ENCODE peak calls at places on chromosomes 16 and 17, in seven cellular contexts. V, S, E, F, J, K and Q are unnamed samples.

GRCh38 chr17:29241015-29241963 is 5.4 kb upstream of the CRYBA1 start:
- DNase-seq in J (peak), V (peak), S (no peak), K (no peak), F (peak), E (peak), Q (no peak)

GRCh38 chr16:28898266-28898665 is 20.0 kb downstream of the ATP2A1 start:
- DNase-seq in E (no peak), V (no peak), F (no peak), S (no peak), K (no peak), J (no peak), Q (no peak)

GRCh38 chr16:48559462-48560211 is 50.3 kb downstream of the N4BP1 start:
- DNase-seq in K (no peak), V (no peak), S (no peak), F (no peak), J (no peak), E (no peak), Q (no peak)

GRCh38 chr17:17028059-17028877 is 14.0 kb upstream of the MPRIP start:
- DNase-seq in J (peak), S (peak), K (no peak), V (no peak), F (peak), E (peak), Q (no peak)

GRCh38 chr17:43536236-43537088 is 9.7 kb downstream of the ETV4 start:
- DNase-seq in E (peak), V (no peak), K (no peak), J (peak), F (no peak), S (no peak), Q (no peak)

GRCh38 chr17:205817-206216 is 24.4 kb upstream of the DOC2B start:
- DNase-seq in J (no peak), F (no peak), K (no peak), S (peak), V (no peak), E (no peak), Q (no peak)

GRCh38 chr16:31427441-31428276 is 501 bp downstream of the COX6A2 start:
- DNase-seq in K (peak), E (no peak), V (no peak), J (peak), F (peak), S (peak), Q (peak)

GRCh38 chr16:80084614-80085013 is 456.2 kb upstream of the DYNLRB2 start:
- DNase-seq in K (no peak), S (peak), J (peak), V (no peak), E (peak), F (peak), Q (no peak)

GRCh38 chr16:72947379-72948237 is 100.3 kb downstream of the ZFHX3 start:
- DNase-seq in V (no peak), F (peak), K (no peak), E (no peak), J (no peak), S (no peak), Q (no peak)

GRCh38 chr17:13704333-13704732 is 102.6 kb upstream of the HS3ST3A1 start:
- DNase-seq in E (peak), S (no peak), J (peak), F (peak), V (no peak), K (no peak), Q (no peak)

GRCh38 chr16:83215417-83216001 is 588.7 kb downstream of the CDH13 start:
- DNase-seq in S (no peak), J (no peak), E (peak), F (peak), V (peak), K (peak), Q (peak)

GRCh38 chr16:86570542-86571196 is 4.0 kb downstream of the FOXC2 start:
- DNase-seq in E (peak), V (no peak), J (no peak), K (no peak), S (no peak), F (no peak), Q (no peak)

GRCh38 chr16:66894948-66895696 is 14.8 kb downstream of the PDP2 start:
- DNase-seq in S (peak), J (peak), K (peak), V (no peak), F (peak), E (peak), Q (peak)

GRCh38 chr16:24728891-24729242 is 584 bp upstream of the TNRC6A start:
- DNase-seq in F (no peak), J (no peak), K (no peak), S (no peak), E (no peak), V (no peak), Q (no peak)

GRCh38 chr17:77901476-77901875 is 57.0 kb upstream of the TNRC6C start:
- DNase-seq in V (no peak), J (no peak), F (no peak), K (no peak), E (no peak), S (peak), Q (no peak)

GRCh38 chr17:76540381-76541300 is 797 bp downstream of the PRCD start:
- DNase-seq in S (peak), V (peak), F (peak), K (peak), J (peak), E (peak), Q (peak)

GRCh38 chr17:30550512-30551273 is 73.5 kb downstream of the GOSR1 start:
- DNase-seq in S (no peak), F (no peak), K (peak), E (peak), V (no peak), J (peak), Q (no peak)

GRCh38 chr17:44970136-44970737 is 2.1 kb upstream of the C1QL1 start:
- DNase-seq in V (no peak), E (peak), S (peak), J (peak), K (no peak), F (peak), Q (no peak)

GRCh38 chr17:35890774-35891155 is 10.6 kb upstream of the CCL5 start:
- DNase-seq in V (no peak), J (no peak), K (peak), E (no peak), F (peak), S (no peak), Q (peak)

GRCh38 chr16:84086996-84087395 is 29.7 kb downstream of the MBTPS1 start:
- DNase-seq in E (no peak), F (no peak), S (no peak), J (no peak), V (no peak), K (no peak), Q (no peak)

GRCh38 chr17:75181608-75182318 is 996 bp downstream of the SUMO2 start:
- DNase-seq in K (peak), E (no peak), V (no peak), F (peak), J (no peak), S (no peak), Q (peak)

GRCh38 chr16:14125708-14126107 is 54.6 kb downstream of the MRTFB start:
- DNase-seq in E (no peak), F (no peak), V (no peak), J (no peak), S (no peak), K (no peak), Q (no peak)

GRCh38 chr16:57628008-57628781 is at the start of gene ADGRG1:
- DNase-seq in J (peak), F (peak), S (peak), E (peak), K (peak), V (peak), Q (peak)

GRCh38 chr16:64579712-64580111 is 542.2 kb downstream of the CDH11 start:
- DNase-seq in E (no peak), J (no peak), F (no peak), S (no peak), V (no peak), K (no peak), Q (no peak)

GRCh38 chr17:61486135-61487120 is 34.2 kb downstream of the TBX4 start:
- DNase-seq in J (no peak), S (no peak), F (no peak), E (no peak), K (no peak), V (no peak), Q (no peak)

GRCh38 chr16:89121691-89122321 is 28.2 kb downstream of the ACSF3 start:
- DNase-seq in S (no peak), E (no peak), V (no peak), F (no peak), J (no peak), K (no peak), Q (no peak)

GRCh38 chr17:28347261-28347891 is 10.0 kb downstream of the POLDIP2 start:
- DNase-seq in K (no peak), J (peak), V (peak), E (peak), S (no peak), F (peak), Q (no peak)

GRCh38 chr17:18981385-18981641 is 23.3 kb downstream of the FAM83G start:
- DNase-seq in F (no peak), K (no peak), V (no peak), J (no peak), S (no peak), E (no peak), Q (no peak)
- TF ChIP-seq CTCF in F (no peak), K (no peak), V (no peak), J (no peak), S (no peak), E (no peak), Q (no peak)

GRCh38 chr17:50697663-50698272 is 9.9 kb downstream of the ANKRD40 start:
- DNase-seq in S (no peak), E (no peak), V (no peak), J (no peak), F (no peak), K (no peak), Q (no peak)
- TF ChIP-seq CTCF in S (no peak), E (no peak), V (no peak), J (no peak), F (no peak), K (no peak), Q (no peak)

GRCh38 chr17:67717624-67718324 is at the start of gene NOL11:
- DNase-seq in V (peak), E (peak), F (peak), J (peak), K (peak), S (peak), Q (peak)
- TF ChIP-seq CTCF in V (peak), E (peak), F (peak), J (peak), K (peak), S (peak), Q (peak)

DNA sequence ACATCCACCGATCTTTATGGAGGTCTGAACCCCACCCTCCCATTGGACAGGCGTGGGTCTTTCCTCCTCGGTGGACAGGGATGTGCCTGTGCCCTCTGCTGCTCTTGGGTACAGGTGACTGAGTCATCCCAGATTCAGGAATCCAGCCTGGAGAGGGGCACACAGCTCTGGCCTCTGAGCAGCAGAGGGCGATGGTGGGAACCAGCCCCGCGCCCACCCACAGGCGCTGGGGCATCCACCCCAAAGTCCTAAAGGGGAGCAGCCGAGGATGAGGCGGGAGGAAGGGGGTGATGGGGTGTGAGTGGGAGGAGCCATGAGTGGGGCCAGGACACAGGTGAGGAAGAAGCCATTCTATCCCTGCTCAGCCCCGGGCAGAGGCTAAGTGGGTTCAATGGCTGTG is 35.0 kb downstream of the ENGASE start:
- DNase-seq in K (no peak), F (no peak), S (no peak), J (no peak), V (no peak), E (no peak), Q (no peak)
- TF ChIP-seq CTCF in K (no peak), F (no peak), S (no peak), J (peak), V (no peak), E (peak), Q (no peak)

DNA sequence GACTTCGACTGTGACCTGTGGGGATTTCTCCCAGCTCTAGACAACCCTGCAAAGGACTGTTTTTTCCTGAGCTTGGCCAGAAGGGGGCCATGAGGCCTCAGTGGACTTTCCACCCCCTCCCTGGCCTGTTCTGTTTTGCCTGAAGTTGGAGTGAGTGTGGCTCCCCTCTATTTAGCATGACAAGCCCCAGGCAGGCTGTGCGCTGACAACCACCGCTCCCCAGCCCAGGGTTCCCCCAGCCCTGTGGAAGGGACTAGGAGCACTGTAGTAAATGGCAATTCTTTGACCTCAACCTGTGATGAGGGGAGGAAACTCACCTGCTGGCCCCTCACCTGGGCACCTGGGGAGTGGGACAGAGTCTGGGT is 19.3 kb downstream of the NGFR start:
- DNase-seq in E (no peak), F (no peak), K (no peak), V (no peak), J (no peak), S (no peak), Q (no peak)
- TF ChIP-seq CTCF in E (peak), F (no peak), K (no peak), V (peak), J (peak), S (no peak), Q (no peak)

DNA sequence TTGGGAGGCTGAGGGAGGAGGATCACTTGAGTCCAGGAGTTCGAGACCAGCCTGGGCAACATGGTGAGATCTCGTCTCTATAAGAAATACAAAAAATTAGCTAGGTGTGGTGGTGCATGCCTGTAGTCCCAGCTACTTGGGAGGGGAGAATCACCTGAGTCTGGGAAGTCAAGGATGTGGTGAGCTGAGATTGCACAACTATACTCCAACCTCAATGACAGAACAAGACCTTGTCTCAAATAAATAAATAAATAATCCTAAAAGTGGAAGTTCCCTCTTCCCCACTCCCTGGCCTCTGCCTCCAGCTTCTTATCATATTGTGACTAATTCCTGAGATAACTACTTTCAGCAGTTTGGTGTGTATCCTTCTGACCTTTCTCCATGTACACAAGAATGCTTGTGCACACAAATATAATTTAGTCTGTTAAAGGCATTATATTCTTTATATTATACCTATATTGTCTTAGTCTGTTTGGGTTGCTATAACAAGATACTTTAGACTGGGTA is 23.5 kb upstream of the DNAJA2 start:
- DNase-seq in S (no peak), J (no peak), K (no peak), V (no peak), E (no peak), F (no peak), Q (no peak)
- TF ChIP-seq CTCF in S (no peak), J (no peak), K (no peak), V (no peak), E (no peak), F (no peak), Q (no peak)

GRCh38 chr17:3039748-3040147 is 23.7 kb downstream of the OR1D5 start:
- DNase-seq in S (no peak), V (no peak), E (no peak), J (no peak), K (no peak), F (no peak), Q (no peak)

GRCh38 chr17:3040882-3041281 is 22.5 kb downstream of the OR1D5 start:
- DNase-seq in V (no peak), E (no peak), S (no peak), F (no peak), K (no peak), J (no peak), Q (no peak)

GRCh38 chr17:3036800-3037199 is 26.6 kb downstream of the OR1D5 start:
- DNase-seq in F (no peak), S (no peak), K (no peak), V (no peak), E (no peak), J (no peak), Q (no peak)

GRCh38 chr17:3037259-3037658 is 26.1 kb downstream of the OR1D5 start:
- DNase-seq in V (no peak), S (no peak), F (no peak), J (no peak), K (no peak), E (no peak), Q (no peak)

DNA sequence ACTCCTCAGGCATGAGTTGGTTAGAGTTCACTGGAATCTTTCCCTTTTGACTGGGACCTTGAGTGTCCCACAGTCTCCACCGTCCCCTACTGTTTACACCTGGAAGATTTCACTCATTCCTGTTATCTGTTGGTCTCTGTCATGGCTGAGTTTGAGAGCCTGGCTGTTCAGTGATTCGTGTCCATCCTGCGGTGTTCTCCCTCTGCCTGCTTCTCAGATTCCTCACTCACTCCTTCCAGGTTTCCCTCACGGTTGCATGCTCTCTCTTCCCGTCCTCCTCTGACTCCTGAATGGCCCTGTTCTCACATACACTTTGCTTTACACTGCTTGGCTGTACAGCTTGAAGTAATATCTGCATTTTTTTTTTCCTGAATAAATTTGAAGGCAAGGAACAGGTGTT is 24.5 kb downstream of the OR1D5 start:
- DNase-seq in S (no peak), F (no peak), V (no peak), J (no peak), K (no peak), E (no peak), Q (no peak)
- TF ChIP-seq CTCF in S (no peak), F (no peak), V (no peak), J (no peak), K (no peak), E (no peak), Q (no peak)

DNA sequence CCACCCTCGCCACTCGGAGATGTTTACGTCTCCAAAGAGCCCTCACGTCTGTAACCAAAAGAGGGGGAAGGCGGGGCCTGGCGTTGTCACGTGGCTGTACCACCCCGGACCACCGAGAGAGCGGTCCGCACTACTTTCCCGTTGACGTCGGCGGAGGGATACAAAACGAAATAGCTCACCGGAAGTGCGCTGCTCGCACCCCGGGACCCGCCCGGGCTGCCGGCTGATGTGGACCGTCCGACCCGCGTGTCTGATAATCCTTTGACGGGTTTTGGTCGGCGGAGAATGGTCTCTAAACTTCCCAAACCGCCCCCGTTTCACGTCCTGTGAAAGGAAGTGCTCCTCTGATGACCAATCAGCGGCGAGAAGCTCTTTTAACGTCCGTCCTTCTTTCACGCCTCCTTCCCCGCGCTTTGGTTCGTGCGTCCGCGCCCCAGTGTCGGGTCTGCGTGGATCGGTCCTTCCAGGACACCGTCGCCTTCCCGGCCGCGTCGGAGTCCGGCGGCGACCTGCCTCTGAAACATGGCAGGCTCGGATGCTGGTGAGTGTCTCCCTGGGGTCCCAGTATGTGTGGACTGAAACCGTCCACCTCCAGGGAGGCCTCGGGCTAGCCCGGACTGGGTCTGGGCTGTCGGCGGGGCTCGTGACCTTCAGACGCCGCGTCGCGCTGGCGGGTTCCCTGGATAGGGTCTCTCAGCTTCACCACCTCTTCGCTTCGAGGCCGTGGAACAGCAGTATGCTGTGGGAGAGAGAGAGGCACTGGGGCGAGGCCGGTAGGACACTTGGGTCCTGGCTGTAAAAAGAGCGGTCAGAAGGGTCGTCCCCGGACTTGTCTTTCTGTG is at the start of gene CEP95:
- DNase-seq in V (peak), S (peak), F (peak), J (peak), K (peak), E (peak), Q (peak)
- TF ChIP-seq CTCF in V (no peak), S (no peak), F (no peak), J (no peak), K (no peak), E (no peak), Q (no peak)